ENCODE peak calls at places on chromosome 19, in four cellular contexts. Z, H, M and N are unnamed samples.

GRCh38 chr19:15251010-15251748 is 18.9 kb upstream of the EPHX3 start:
- DNase-seq in M (no peak), H (peak), Z (peak), N (peak)

GRCh38 chr19:13024958-13025653 is 29.8 kb downstream of the NFIX start:
- DNase-seq in H (peak), Z (no peak), M (peak), N (no peak)

GRCh38 chr19:4969772-4970531 is 1.0 kb downstream of the KDM4B start:
- DNase-seq in Z (no peak), M (no peak), H (peak), N (peak)

GRCh38 chr19:28406966-28407365 is 806.0 kb downstream of the UQCRFS1 start:
- DNase-seq in Z (no peak), M (no peak), H (no peak), N (no peak)

GRCh38 chr19:5719274-5719960 is 529 bp downstream of the LONP1 start:
- DNase-seq in H (peak), Z (no peak), M (no peak), N (peak)

GRCh38 chr19:39297931-39298634 is 1.9 kb downstream of the IFNL1 start:
- DNase-seq in M (no peak), H (no peak), Z (no peak), N (no peak)

GRCh38 chr19:32624410-32624809 is 43.4 kb downstream of the PDCD5 start:
- DNase-seq in M (no peak), H (no peak), Z (no peak), N (no peak)

GRCh38 chr19:11284535-11284934 is 11.4 kb upstream of the TSPAN16 start:
- DNase-seq in H (no peak), M (no peak), Z (no peak), N (no peak)

GRCh38 chr19:48351341-48351752 is 12.4 kb downstream of the TMEM143 start:
- DNase-seq in H (peak), Z (peak), M (peak), N (peak)

GRCh38 chr19:49556412-49557398 is 23.7 kb downstream of the NOSIP start:
- DNase-seq in H (no peak), M (no peak), Z (no peak), N (no peak)

GRCh38 chr19:11035441-11036377 is 53.6 kb upstream of the LDLR start:
- DNase-seq in M (peak), H (peak), Z (peak), N (peak)

GRCh38 chr19:2618611-2619010 is 83.9 kb downstream of the GNG7 start:
- DNase-seq in Z (peak), M (peak), H (peak), N (peak)

GRCh38 chr19:55058781-55059610 is 4.0 kb downstream of the RDH13 start:
- DNase-seq in Z (no peak), M (no peak), H (no peak), N (no peak)

GRCh38 chr19:48561412-48561811 is 9.4 kb downstream of the SULT2B1 start:
- DNase-seq in H (no peak), M (no peak), Z (no peak), N (no peak)